ENCODE peak calls at places on chromosomes 2 and 18, in five cellular contexts. One of them, this sample, is unnamed.

GRCh38 chr2:198114064-198114463 is 309.7 kb downstream of the PLCL1 start:
- DNase-seq in HT-29: no peak
- DNase-seq in erythroblast: no peak
- DNase-seq in BJ: no peak
- DNase-seq in NCI-H1105: no peak
- DNase-seq in this sample: no peak

GRCh38 chr2:231701456-231702373 is 6.6 kb upstream of the PTMA start:
- DNase-seq in erythroblast: no peak
- DNase-seq in NCI-H1105: peak
- DNase-seq in HT-29: peak
- DNase-seq in BJ: no peak
- DNase-seq in this sample: peak

GRCh38 chr2:148524519-148524919 is 120.0 kb upstream of the EPC2 start:
- DNase-seq in erythroblast: no peak
- DNase-seq in HT-29: no peak
- DNase-seq in NCI-H1105: no peak
- DNase-seq in BJ: no peak
- DNase-seq in this sample: no peak

GRCh38 chr2:127388423-127389164 is 819 bp upstream of the MAP3K2 start:
- DNase-seq in BJ: no peak
- DNase-seq in erythroblast: no peak
- DNase-seq in NCI-H1105: no peak
- DNase-seq in HT-29: peak
- DNase-seq in this sample: no peak

GRCh38 chr2:121019756-121020155 is 265.2 kb downstream of the TFCP2L1 start:
- DNase-seq in erythroblast: no peak
- DNase-seq in BJ: no peak
- DNase-seq in NCI-H1105: no peak
- DNase-seq in HT-29: no peak
- DNase-seq in this sample: no peak

GRCh38 chr2:117308861-117309770 is 505.4 kb upstream of the DDX18 start:
- DNase-seq in BJ: no peak
- DNase-seq in NCI-H1105: no peak
- DNase-seq in erythroblast: no peak
- DNase-seq in HT-29: no peak
- DNase-seq in this sample: no peak

GRCh38 chr18:49754866-49755265 is 58.5 kb downstream of the ACAA2 start:
- DNase-seq in erythroblast: no peak
- DNase-seq in HT-29: no peak
- DNase-seq in BJ: no peak
- DNase-seq in NCI-H1105: no peak
- DNase-seq in this sample: no peak

GRCh38 chr2:59383473-59383872 is 1142.3 kb upstream of the FANCL start:
- DNase-seq in NCI-H1105: peak
- DNase-seq in HT-29: no peak
- DNase-seq in BJ: no peak
- DNase-seq in erythroblast: no peak
- DNase-seq in this sample: no peak

GRCh38 chr2:96878796-96879544 is 9.1 kb upstream of the SEMA4C start:
- DNase-seq in BJ: no peak
- DNase-seq in erythroblast: no peak
- DNase-seq in HT-29: no peak
- DNase-seq in NCI-H1105: no peak
- DNase-seq in this sample: no peak

GRCh38 chr2:202157211-202157985 is 81.0 kb downstream of the SUMO1 start:
- DNase-seq in erythroblast: no peak
- DNase-seq in BJ: no peak
- DNase-seq in NCI-H1105: no peak
- DNase-seq in HT-29: no peak
- DNase-seq in this sample: no peak

GRCh38 chr2:113173563-113174368 is at the start of gene PSD4:
- DNase-seq in erythroblast: peak
- DNase-seq in BJ: no peak
- DNase-seq in HT-29: no peak
- DNase-seq in NCI-H1105: no peak
- DNase-seq in this sample: no peak

GRCh38 chr18:62576858-62577512 is 54.2 kb downstream of the ZCCHC2 start:
- DNase-seq in HT-29: no peak
- DNase-seq in BJ: no peak
- DNase-seq in erythroblast: no peak
- DNase-seq in NCI-H1105: no peak
- DNase-seq in this sample: no peak

GRCh38 chr2:238524584-238524983 is 97.9 kb downstream of the ASB1 start:
- DNase-seq in NCI-H1105: no peak
- DNase-seq in HT-29: no peak
- DNase-seq in erythroblast: no peak
- DNase-seq in BJ: no peak
- DNase-seq in this sample: no peak

GRCh38 chr2:70460333-70460732 is 93.3 kb downstream of the TGFA start:
- DNase-seq in HT-29: no peak
- DNase-seq in BJ: no peak
- DNase-seq in erythroblast: no peak
- DNase-seq in NCI-H1105: no peak
- DNase-seq in this sample: no peak

GRCh38 chr18:7921938-7922587 is 354.9 kb downstream of the PTPRM start:
- DNase-seq in NCI-H1105: no peak
- DNase-seq in BJ: no peak
- DNase-seq in erythroblast: no peak
- DNase-seq in HT-29: no peak
- DNase-seq in this sample: peak

GRCh38 chr2:173354601-173355131 is at the start of gene CDCA7:
- DNase-seq in BJ: no peak
- DNase-seq in erythroblast: peak
- DNase-seq in HT-29: peak
- DNase-seq in NCI-H1105: peak
- DNase-seq in this sample: peak

GRCh38 chr2:160208662-160209229 is 8.7 kb upstream of the ITGB6 start:
- DNase-seq in erythroblast: no peak
- DNase-seq in NCI-H1105: no peak
- DNase-seq in HT-29: no peak
- DNase-seq in BJ: no peak
- DNase-seq in this sample: no peak

GRCh38 chr2:151437630-151438029 is 27.9 kb downstream of the RIF1 start:
- DNase-seq in erythroblast: peak
- DNase-seq in BJ: no peak
- DNase-seq in NCI-H1105: no peak
- DNase-seq in HT-29: peak
- DNase-seq in this sample: peak

GRCh38 chr2:208222351-208222750 is 32.5 kb downstream of the IDH1 start:
- DNase-seq in BJ: no peak
- DNase-seq in erythroblast: no peak
- DNase-seq in HT-29: no peak
- DNase-seq in NCI-H1105: no peak
- DNase-seq in this sample: peak

This sample was measured in adipocyte.